ENCODE peak calls at places on chromosomes 2 and 18, in eight cellular contexts. K is GM12865; W is germinal center; C is pons; E is left ventricle myocardium inferior; P is stimulated activated CD8-positive, alpha-beta memory T cell treated with anti-CD3 and anti-CD28 coated beads, Interleukin-15, amount 100 ng/mL, for 24 hours; I is T follicular helper cell; J is NCI-H1092. U is an unnamed sample.

GRCh38 chr2:234741976-234742375 is 209.8 kb upstream of the SH3BP4 start:
- DNase-seq in W (no peak), E (no peak), J (no peak), P (no peak), C (no peak), I (no peak), K (no peak), U (no peak)

GRCh38 chr2:113720167-113720566 is 36.3 kb downstream of the SLC35F5 start:
- DNase-seq in P (no peak), C (no peak), W (peak), I (no peak), J (no peak), E (no peak), K (no peak), U (peak)

GRCh38 chr18:23964282-23965238 is 50.0 kb upstream of the TTC39C start:
- DNase-seq in W (no peak), J (no peak), E (no peak), K (peak), P (no peak), I (peak), C (no peak), U (peak)

GRCh38 chr2:226002438-226002837 is 602.9 kb downstream of the NYAP2 start:
- DNase-seq in I (no peak), P (no peak), E (no peak), J (no peak), W (no peak), C (no peak), K (peak), U (no peak)

GRCh38 chr18:8121942-8122480 is 487.2 kb upstream of the RAB12 start:
- DNase-seq in C (no peak), K (no peak), I (no peak), P (no peak), J (no peak), E (no peak), W (no peak), U (no peak)

GRCh38 chr2:23595601-23596251 is 210.7 kb downstream of the KLHL29 start:
- DNase-seq in W (no peak), C (peak), P (no peak), J (peak), K (no peak), I (no peak), E (no peak), U (no peak)

GRCh38 chr2:40213071-40213470 is 238.8 kb downstream of the SLC8A1 start:
- DNase-seq in P (no peak), C (no peak), I (no peak), K (peak), E (no peak), W (no peak), J (no peak), U (peak)

GRCh38 chr18:59264651-59265245 is 8.5 kb downstream of the RAX start:
- DNase-seq in E (no peak), K (no peak), I (no peak), P (no peak), C (no peak), W (no peak), J (no peak), U (no peak)

GRCh38 chr18:22166070-22166972 is 3.1 kb upstream of the GATA6 start:
- DNase-seq in I (no peak), K (no peak), J (no peak), E (peak), W (no peak), P (no peak), C (no peak), U (no peak)

GRCh38 chr2:178477443-178478099 is 829 bp downstream of the FKBP7 start:
- DNase-seq in W (no peak), E (no peak), P (no peak), J (no peak), K (no peak), C (peak), I (no peak), U (no peak)

GRCh38 chr2:95760839-95761525 is 169.2 kb downstream of the TRIM43 start:
- DNase-seq in I (no peak), W (no peak), C (no peak), E (no peak), P (no peak), K (no peak), J (no peak), U (no peak)

GRCh38 chr2:137183206-137183605 is 417.9 kb downstream of the THSD7B start:
- DNase-seq in C (no peak), E (no peak), W (no peak), P (no peak), K (no peak), I (no peak), J (no peak), U (no peak)

GRCh38 chr2:229725716-229726346 is 11.5 kb upstream of the DNER start:
- DNase-seq in E (no peak), P (no peak), J (no peak), C (no peak), W (no peak), K (no peak), I (no peak), U (no peak)

GRCh38 chr2:28052691-28053090 is 162.2 kb downstream of the BABAM2 start:
- DNase-seq in E (no peak), W (no peak), I (no peak), K (no peak), P (no peak), C (no peak), J (no peak), U (no peak)

GRCh38 chr18:59540356-59540755 is 156.9 kb downstream of the CCBE1 start:
- DNase-seq in K (no peak), I (no peak), E (no peak), C (no peak), W (no peak), J (no peak), P (no peak), U (no peak)

GRCh38 chr2:79670198-79670597 is 157.3 kb downstream of the CTNNA2 start:
- DNase-seq in I (no peak), E (no peak), P (no peak), K (no peak), W (no peak), C (no peak), J (no peak), U (no peak)

GRCh38 chr2:100482741-100483140 is 12.5 kb downstream of the NMS start:
- DNase-seq in P (no peak), C (peak), K (peak), I (no peak), E (no peak), J (no peak), W (peak), U (peak)

GRCh38 chr2:86372641-86373502 is 35.4 kb upstream of the REEP1 start:
- DNase-seq in K (peak), J (no peak), W (no peak), I (no peak), C (peak), E (no peak), P (no peak), U (peak)

GRCh38 chr2:63050916-63051794 is 525 bp downstream of the OTX1 start:
- DNase-seq in J (peak), I (no peak), W (no peak), E (no peak), C (no peak), K (peak), P (no peak), U (no peak)